ENCODE peak calls at places on chromosomes 4 and X, in eight cellular contexts. One of them, this sample, is unnamed.

GRCh38 chr4:112982677-112983076 is 66.8 kb upstream of the ANK2 start:
- DNase-seq in Jurkat, Clone E6-1: no peak
- DNase-seq in gastrocnemius medialis: no peak
- DNase-seq in uterus: no peak
- DNase-seq in HFF-Myc: no peak
- DNase-seq in fibroblast of mammary gland: peak; percentile 7
- DNase-seq in PC-9: no peak
- DNase-seq in lower lobe of right lung: no peak
- DNase-seq in this sample: no peak

GRCh38 chr4:153683763-153684181 is 308 bp upstream of the TLR2 start:
- DNase-seq in gastrocnemius medialis: no peak
- DNase-seq in PC-9: no peak
- DNase-seq in Jurkat, Clone E6-1: no peak
- DNase-seq in HFF-Myc: no peak
- DNase-seq in fibroblast of mammary gland: no peak
- DNase-seq in lower lobe of right lung: no peak
- DNase-seq in uterus: no peak
- DNase-seq in this sample: no peak

GRCh38 chrX:56763556-56764152 is 34.6 kb downstream of the NBDY start:
- DNase-seq in HFF-Myc: no peak
- DNase-seq in fibroblast of mammary gland: peak; percentile 77
- DNase-seq in Jurkat, Clone E6-1: no peak
- DNase-seq in gastrocnemius medialis: peak; percentile 59
- DNase-seq in lower lobe of right lung: no peak
- DNase-seq in uterus: peak; percentile 84
- DNase-seq in PC-9: no peak
- DNase-seq in this sample: peak; percentile 87

GRCh38 chrX:118552501-118552900 is 56.9 kb downstream of the DOCK11 start:
- DNase-seq in fibroblast of mammary gland: peak; percentile 91
- DNase-seq in PC-9: no peak
- DNase-seq in Jurkat, Clone E6-1: no peak
- DNase-seq in HFF-Myc: no peak
- DNase-seq in lower lobe of right lung: peak; percentile 48
- DNase-seq in gastrocnemius medialis: peak; percentile 20
- DNase-seq in uterus: no peak
- DNase-seq in this sample: no peak

GRCh38 chr4:119643306-119644042 is 14.9 kb upstream of the PDE5A start:
- DNase-seq in lower lobe of right lung: no peak
- DNase-seq in uterus: no peak
- DNase-seq in gastrocnemius medialis: no peak
- DNase-seq in fibroblast of mammary gland: no peak
- DNase-seq in Jurkat, Clone E6-1: no peak
- DNase-seq in PC-9: no peak
- DNase-seq in HFF-Myc: no peak
- DNase-seq in this sample: no peak

GRCh38 chr4:112189754-112190153 is 41.8 kb upstream of the AP1AR start:
- DNase-seq in Jurkat, Clone E6-1: no peak
- DNase-seq in uterus: no peak
- DNase-seq in HFF-Myc: no peak
- DNase-seq in fibroblast of mammary gland: peak; percentile 37
- DNase-seq in PC-9: no peak
- DNase-seq in gastrocnemius medialis: no peak
- DNase-seq in lower lobe of right lung: no peak
- DNase-seq in this sample: no peak

GRCh38 chr4:87732033-87732770 is 67.2 kb upstream of the IBSP start:
- DNase-seq in Jurkat, Clone E6-1: no peak
- DNase-seq in gastrocnemius medialis: no peak
- DNase-seq in PC-9: no peak
- DNase-seq in fibroblast of mammary gland: peak; percentile 87
- DNase-seq in HFF-Myc: no peak
- DNase-seq in lower lobe of right lung: peak; percentile 55
- DNase-seq in uterus: no peak
- DNase-seq in this sample: no peak

GRCh38 chr4:6777636-6778281 is 4.8 kb upstream of the KIAA0232 start:
- DNase-seq in HFF-Myc: no peak
- DNase-seq in gastrocnemius medialis: no peak
- DNase-seq in Jurkat, Clone E6-1: no peak
- DNase-seq in lower lobe of right lung: no peak
- DNase-seq in fibroblast of mammary gland: no peak
- DNase-seq in uterus: no peak
- DNase-seq in PC-9: no peak
- DNase-seq in this sample: no peak

GRCh38 chr4:109007976-109008375 is 245.1 kb upstream of the ETNPPL start:
- DNase-seq in fibroblast of mammary gland: no peak
- DNase-seq in lower lobe of right lung: no peak
- DNase-seq in uterus: no peak
- DNase-seq in PC-9: no peak
- DNase-seq in Jurkat, Clone E6-1: no peak
- DNase-seq in HFF-Myc: no peak
- DNase-seq in gastrocnemius medialis: no peak
- DNase-seq in this sample: no peak

GRCh38 chrX:38142598-38142997 is 78.1 kb downstream of the SRPX start:
- DNase-seq in Jurkat, Clone E6-1: no peak
- DNase-seq in fibroblast of mammary gland: peak; percentile 77
- DNase-seq in lower lobe of right lung: no peak
- DNase-seq in gastrocnemius medialis: no peak
- DNase-seq in uterus: no peak
- DNase-seq in HFF-Myc: no peak
- DNase-seq in PC-9: no peak
- DNase-seq in this sample: no peak

GRCh38 chrX:81121513-81122363 is 80.0 kb downstream of the HMGN5 start:
- DNase-seq in fibroblast of mammary gland: peak; percentile 92
- DNase-seq in Jurkat, Clone E6-1: peak; percentile 94
- DNase-seq in HFF-Myc: peak; percentile 83
- DNase-seq in gastrocnemius medialis: peak; percentile 89
- DNase-seq in uterus: peak; percentile 94
- DNase-seq in lower lobe of right lung: peak; percentile 89
- DNase-seq in PC-9: peak; percentile 89
- DNase-seq in this sample: peak; percentile 82

GRCh38 chr4:98027827-98028226 is 115.4 kb downstream of the STPG2 start:
- DNase-seq in HFF-Myc: no peak
- DNase-seq in gastrocnemius medialis: no peak
- DNase-seq in fibroblast of mammary gland: peak; percentile 5
- DNase-seq in Jurkat, Clone E6-1: peak; percentile 8
- DNase-seq in lower lobe of right lung: no peak
- DNase-seq in uterus: no peak
- DNase-seq in PC-9: peak; percentile 0
- DNase-seq in this sample: no peak

GRCh38 chr4:1939664-1940509 is 68.7 kb downstream of the NSD2 start:
- DNase-seq in gastrocnemius medialis: no peak
- DNase-seq in fibroblast of mammary gland: peak; percentile 94
- DNase-seq in Jurkat, Clone E6-1: no peak
- DNase-seq in HFF-Myc: peak; percentile 86
- DNase-seq in lower lobe of right lung: no peak
- DNase-seq in PC-9: peak; percentile 52
- DNase-seq in uterus: no peak
- DNase-seq in this sample: no peak

GRCh38 chr4:13248621-13249298 is 235.4 kb downstream of the RAB28 start:
- DNase-seq in Jurkat, Clone E6-1: no peak
- DNase-seq in PC-9: no peak
- DNase-seq in fibroblast of mammary gland: peak; percentile 6
- DNase-seq in HFF-Myc: no peak
- DNase-seq in gastrocnemius medialis: no peak
- DNase-seq in lower lobe of right lung: no peak
- DNase-seq in uterus: no peak
- DNase-seq in this sample: no peak

GRCh38 chrX:107323786-107324492 is 117.5 kb downstream of the DNAAF6 start:
- DNase-seq in uterus: no peak
- DNase-seq in gastrocnemius medialis: no peak
- DNase-seq in fibroblast of mammary gland: no peak
- DNase-seq in lower lobe of right lung: no peak
- DNase-seq in Jurkat, Clone E6-1: no peak
- DNase-seq in PC-9: no peak
- DNase-seq in HFF-Myc: no peak
- DNase-seq in this sample: no peak
- H3K4me3 ChIP-seq in uterus: no peak overlapping the region
- H3K4me3 ChIP-seq in gastrocnemius medialis: no peak overlapping the region
- H3K4me3 ChIP-seq in fibroblast of mammary gland: no peak overlapping the region
- H3K4me3 ChIP-seq in lower lobe of right lung: no peak overlapping the region
- H3K4me3 ChIP-seq in Jurkat, Clone E6-1: no peak overlapping the region
- H3K4me3 ChIP-seq in PC-9: no peak overlapping the region
- H3K4me3 ChIP-seq in HFF-Myc: no peak overlapping the region
- H3K4me3 ChIP-seq in this sample: no peak overlapping the region

GRCh38 chr4:155426953-155427352 is 50.2 kb upstream of the MAP9 start:
- DNase-seq in Jurkat, Clone E6-1: no peak
- DNase-seq in gastrocnemius medialis: no peak
- DNase-seq in HFF-Myc: no peak
- DNase-seq in PC-9: no peak
- DNase-seq in fibroblast of mammary gland: no peak
- DNase-seq in lower lobe of right lung: no peak
- DNase-seq in uterus: no peak
- DNase-seq in this sample: no peak

GRCh38 chr4:155434904-155435303 is 58.1 kb upstream of the MAP9 start:
- DNase-seq in PC-9: no peak
- DNase-seq in gastrocnemius medialis: no peak
- DNase-seq in lower lobe of right lung: no peak
- DNase-seq in Jurkat, Clone E6-1: no peak
- DNase-seq in HFF-Myc: no peak
- DNase-seq in fibroblast of mammary gland: no peak
- DNase-seq in uterus: no peak
- DNase-seq in this sample: no peak

GRCh38 chr4:155428128-155428527 is 51.4 kb upstream of the MAP9 start:
- DNase-seq in PC-9: no peak
- DNase-seq in gastrocnemius medialis: no peak
- DNase-seq in HFF-Myc: no peak
- DNase-seq in uterus: no peak
- DNase-seq in Jurkat, Clone E6-1: no peak
- DNase-seq in lower lobe of right lung: no peak
- DNase-seq in fibroblast of mammary gland: no peak
- DNase-seq in this sample: no peak

GRCh38 chr4:155433636-155434360 is 57.0 kb upstream of the MAP9 start:
- DNase-seq in lower lobe of right lung: no peak
- DNase-seq in PC-9: no peak
- DNase-seq in HFF-Myc: no peak
- DNase-seq in gastrocnemius medialis: no peak
- DNase-seq in uterus: no peak
- DNase-seq in Jurkat, Clone E6-1: no peak
- DNase-seq in fibroblast of mammary gland: peak; percentile 83
- DNase-seq in this sample: no peak

DNA sequence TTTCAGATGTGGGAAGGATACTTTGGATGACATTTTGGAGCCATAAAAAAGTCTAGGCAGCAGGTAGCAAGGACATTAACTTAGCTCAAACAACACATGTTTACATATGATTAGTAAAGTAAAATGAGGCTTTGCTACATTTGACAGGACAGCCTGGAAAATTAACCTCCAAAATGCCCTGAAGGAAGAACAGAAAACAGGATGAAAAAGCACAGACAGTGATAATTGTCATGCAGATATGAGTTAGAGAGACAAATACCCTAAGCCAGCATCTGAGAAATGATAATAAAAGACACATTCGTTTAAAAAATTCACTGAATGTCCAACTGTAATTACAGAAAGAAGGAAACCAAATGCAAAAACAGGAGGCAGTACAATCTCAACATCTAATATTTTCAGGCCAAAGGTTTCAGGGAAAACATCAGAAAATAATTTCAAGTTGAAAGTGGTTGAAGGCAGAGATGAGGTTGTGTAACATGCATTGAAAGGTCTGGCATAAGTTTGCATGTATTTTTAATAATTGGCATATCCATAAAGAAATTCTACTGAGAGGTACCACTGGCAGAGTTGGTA is 54.2 kb upstream of the MAP9 start:
- DNase-seq in fibroblast of mammary gland: no peak
- DNase-seq in HFF-Myc: no peak
- DNase-seq in lower lobe of right lung: no peak
- DNase-seq in Jurkat, Clone E6-1: no peak
- DNase-seq in uterus: no peak
- DNase-seq in gastrocnemius medialis: no peak
- DNase-seq in PC-9: no peak
- DNase-seq in this sample: no peak
- H3K4me3 ChIP-seq in fibroblast of mammary gland: no peak overlapping the region
- H3K4me3 ChIP-seq in HFF-Myc: no peak overlapping the region
- H3K4me3 ChIP-seq in lower lobe of right lung: no peak overlapping the region
- H3K4me3 ChIP-seq in Jurkat, Clone E6-1: no peak overlapping the region
- H3K4me3 ChIP-seq in uterus: no peak overlapping the region
- H3K4me3 ChIP-seq in gastrocnemius medialis: no peak overlapping the region
- H3K4me3 ChIP-seq in PC-9: no peak overlapping the region
- H3K4me3 ChIP-seq in this sample: no peak overlapping the region

DNA sequence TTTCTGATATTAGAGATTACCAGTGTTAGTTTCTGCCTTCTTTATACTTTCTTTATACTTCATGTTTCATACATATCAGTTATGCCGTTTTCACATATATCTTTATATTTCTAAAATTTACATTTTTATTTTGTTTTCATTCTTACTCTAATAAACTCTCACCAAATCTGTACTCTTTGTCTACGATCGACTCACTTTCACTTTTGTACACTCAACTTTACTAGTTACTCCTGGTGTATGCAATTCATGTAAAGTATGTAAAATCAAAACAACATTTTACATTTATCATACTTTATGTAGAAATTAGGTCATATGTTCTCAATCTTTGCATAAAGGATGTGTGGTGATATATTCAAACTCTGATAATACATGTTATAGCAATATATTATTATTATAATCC is 59.9 kb downstream of the UGT2A3 start:
- DNase-seq in fibroblast of mammary gland: no peak
- DNase-seq in PC-9: no peak
- DNase-seq in lower lobe of right lung: no peak
- DNase-seq in gastrocnemius medialis: no peak
- DNase-seq in HFF-Myc: no peak
- DNase-seq in uterus: no peak
- DNase-seq in Jurkat, Clone E6-1: no peak
- DNase-seq in this sample: no peak
- H3K4me3 ChIP-seq in fibroblast of mammary gland: no peak overlapping the region
- H3K4me3 ChIP-seq in PC-9: no peak overlapping the region
- H3K4me3 ChIP-seq in lower lobe of right lung: no peak overlapping the region
- H3K4me3 ChIP-seq in gastrocnemius medialis: no peak overlapping the region
- H3K4me3 ChIP-seq in HFF-Myc: no peak overlapping the region
- H3K4me3 ChIP-seq in uterus: no peak overlapping the region
- H3K4me3 ChIP-seq in Jurkat, Clone E6-1: no peak overlapping the region
- H3K4me3 ChIP-seq in this sample: no peak overlapping the region

DNA sequence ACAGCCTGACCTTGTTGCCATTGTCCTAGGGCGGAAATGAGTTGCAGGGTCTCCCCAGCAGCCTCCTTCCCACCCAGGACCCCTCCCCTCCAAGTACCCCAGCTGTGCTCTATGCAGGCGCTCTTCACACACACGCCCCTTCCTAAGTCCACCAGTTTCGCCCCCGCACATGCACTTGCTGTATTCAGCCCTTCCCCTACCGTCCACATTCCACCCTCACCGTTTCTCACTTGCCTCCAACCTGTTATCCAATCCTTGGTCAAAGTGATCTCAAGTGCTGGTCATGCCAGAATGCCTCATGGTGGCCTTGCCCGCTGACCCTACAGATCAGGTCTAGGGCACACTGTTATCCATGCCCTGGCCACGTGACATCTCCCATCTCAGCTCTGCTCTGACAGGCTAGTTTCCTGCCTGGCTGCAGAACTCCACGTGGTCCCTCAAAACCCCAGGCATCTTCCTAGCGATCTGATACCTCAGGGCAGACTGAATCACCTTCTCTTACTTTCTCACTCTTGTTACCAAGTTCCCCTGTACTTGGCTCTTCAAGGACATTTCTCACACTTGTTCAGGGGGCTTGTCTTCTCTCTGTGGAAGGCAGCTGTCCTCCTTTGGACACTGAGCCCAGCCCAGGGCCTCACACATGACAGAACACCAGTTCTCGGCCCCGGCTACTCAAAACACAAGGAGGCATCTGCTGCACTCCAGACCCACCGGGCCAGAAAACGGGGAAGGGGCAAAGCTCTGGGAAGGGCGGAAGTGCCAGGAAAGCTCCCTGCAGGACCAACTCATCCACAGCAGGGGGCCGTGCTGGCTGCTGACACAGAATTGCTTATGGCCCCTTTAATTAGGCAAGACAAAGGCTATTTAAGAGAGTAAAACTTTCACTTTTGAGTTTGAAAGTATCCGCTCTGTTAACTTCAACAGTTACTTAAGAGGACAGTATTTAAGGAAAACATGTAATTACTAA is 39.9 kb downstream of the NSG1 start:
- DNase-seq in fibroblast of mammary gland: no peak
- DNase-seq in uterus: peak; percentile 7
- DNase-seq in PC-9: no peak
- DNase-seq in HFF-Myc: no peak
- DNase-seq in gastrocnemius medialis: no peak
- DNase-seq in lower lobe of right lung: no peak
- DNase-seq in Jurkat, Clone E6-1: no peak
- DNase-seq in this sample: no peak
- H3K4me3 ChIP-seq in fibroblast of mammary gland: no peak overlapping the region
- H3K4me3 ChIP-seq in uterus: no peak overlapping the region
- H3K4me3 ChIP-seq in PC-9: no peak overlapping the region
- H3K4me3 ChIP-seq in HFF-Myc: no peak overlapping the region
- H3K4me3 ChIP-seq in gastrocnemius medialis: no peak overlapping the region
- H3K4me3 ChIP-seq in lower lobe of right lung: no peak overlapping the region
- H3K4me3 ChIP-seq in Jurkat, Clone E6-1: no peak overlapping the region
- H3K4me3 ChIP-seq in this sample: no peak overlapping the region